ENCODE peak calls at places on chromosomes 6 and 20, in five cellular contexts. V is retinal pigment epithelial cell, O is EL, S is activated T-helper 1 cell treated with Interleukin-2 at 50 U/mL for 16 hours, Z is SW480. Y is an unnamed sample.

GRCh38 chr20:57395111-57395959 is 4.1 kb downstream of the RBM38 start:
- DNase-seq in V (no peak), O (no peak), S (no peak), Z (no peak), Y (no peak)

GRCh38 chr6:113936093-113936934 is 34.6 kb downstream of the HDAC2 start:
- DNase-seq in V (no peak), O (peak), S (no peak), Z (peak), Y (peak)

GRCh38 chr6:133062077-133062476 is 179.1 kb upstream of the EYA4 start:
- DNase-seq in V (no peak), O (no peak), S (no peak), Z (no peak), Y (peak)

GRCh38 chr6:68233623-68234022 is 401.5 kb upstream of the ADGRB3 start:
- DNase-seq in V (no peak), O (no peak), S (no peak), Z (no peak), Y (no peak)

GRCh38 chr6:99818161-99818560 is 175.9 kb downstream of the MCHR2 start:
- DNase-seq in V (no peak), O (no peak), S (no peak), Z (no peak), Y (no peak)

GRCh38 chr20:59207235-59207634 is 43.6 kb downstream of the ZNF831 start:
- DNase-seq in V (no peak), O (no peak), S (no peak), Z (no peak), Y (no peak)

GRCh38 chr6:142207265-142207877 is 60.3 kb downstream of the VTA1 start:
- DNase-seq in V (peak), O (peak), S (peak), Z (no peak), Y (peak)

GRCh38 chr20:11799131-11799800 is 118.4 kb upstream of the BTBD3 start:
- DNase-seq in V (no peak), O (no peak), S (no peak), Z (no peak), Y (no peak)

GRCh38 chr6:18155273-18155863 is at the start of gene KDM1B:
- DNase-seq in V (peak), O (peak), S (peak), Z (peak), Y (peak)

GRCh38 chr20:52230406-52230805 is 38.8 kb upstream of the ZFP64 start:
- DNase-seq in V (no peak), O (peak), S (no peak), Z (no peak), Y (peak)

GRCh38 chr6:37320649-37321048 is 33.1 kb upstream of the RNF8 start:
- DNase-seq in V (no peak), O (no peak), S (no peak), Z (no peak), Y (no peak)